ENCODE peak calls at places on chromosomes 16 and 17, in nine cellular contexts. L is erythroblast; X is HEK293T; A is endothelial cell; Z is psoas muscle; M is AG20443; U is activated CD4-positive, alpha-beta T cell treated with anti-CD3 and anti-CD28 coated beads, Interleukin-2, amount 50 U/mL, for 24 hours; S is substantia nigra; B is putamen. E is an unnamed sample.

GRCh38 chr16:84159006-84159405 is 13.9 kb downstream of the DNAAF1 start:
- DNase-seq in S (no peak), B (no peak), X (no peak), L (no peak), Z (no peak), U (no peak), M (no peak), A (no peak), E (no peak)

GRCh38 chr17:39777534-39778365 is 40.0 kb downstream of the GRB7 start:
- DNase-seq in L (no peak), A (no peak), Z (no peak), S (no peak), X (no peak), M (no peak), U (no peak), B (no peak), E (peak; percentile 50)

GRCh38 chr16:57472665-57473060 is 10.2 kb downstream of the POLR2C start:
- DNase-seq in L (no peak), S (no peak), B (no peak), Z (no peak), A (no peak), U (no peak), X (no peak), M (no peak), E (no peak)

GRCh38 chr17:61200349-61200735 is 199.3 kb upstream of the TBX2 start:
- DNase-seq in Z (no peak), B (no peak), L (no peak), X (no peak), A (no peak), U (no peak), S (no peak), M (no peak), E (no peak)

GRCh38 chr16:86982347-86982596 is 334.9 kb downstream of the C16orf95 start:
- DNase-seq in M (no peak), S (no peak), A (no peak), L (no peak), X (no peak), U (no peak), Z (no peak), B (no peak), E (no peak)

GRCh38 chr16:50539822-50540710 is 8.1 kb upstream of the NKD1 start:
- DNase-seq in Z (no peak), A (no peak), X (no peak), U (no peak), B (peak; percentile 75), S (no peak), M (no peak), L (no peak), E (no peak)

GRCh38 chr16:4957420-4957719 is 760 bp upstream of the SEC14L5 start:
- DNase-seq in S (no peak), X (no peak), L (no peak), B (no peak), Z (no peak), U (no peak), A (no peak), M (no peak), E (no peak)

GRCh38 chr17:6365187-6365943 is 69.6 kb downstream of the AIPL1 start:
- DNase-seq in X (no peak), U (no peak), L (no peak), M (no peak), A (no peak), B (no peak), S (no peak), Z (no peak), E (no peak)

GRCh38 chr16:75011634-75012307 is 12.9 kb downstream of the ZNRF1 start:
- DNase-seq in A (no peak), U (no peak), X (no peak), B (peak; percentile 77), Z (no peak), S (no peak), L (peak; percentile 81), M (peak; percentile 80), E (peak; percentile 69)

GRCh38 chr16:47848481-47849109 is 307.2 kb downstream of the ABCC12 start:
- DNase-seq in X (no peak), A (no peak), L (no peak), M (no peak), U (no peak), S (no peak), Z (no peak), B (peak; percentile 60), E (no peak)

GRCh38 chr17:9615486-9615885 is 29.8 kb upstream of the USP43 start:
- DNase-seq in A (no peak), S (no peak), U (no peak), X (no peak), B (no peak), M (no peak), L (no peak), Z (no peak), E (no peak)

GRCh38 chr16:89237733-89238132 is 20.2 kb downstream of the ZNF778 start:
- DNase-seq in A (no peak), Z (no peak), U (no peak), L (no peak), X (no peak), S (no peak), M (no peak), B (no peak), E (no peak)

GRCh38 chr16:17556276-17557052 is 85.7 kb upstream of the XYLT1 start:
- DNase-seq in U (no peak), L (peak; percentile 3), X (peak; percentile 38), A (no peak), Z (no peak), S (no peak), B (no peak), M (peak; percentile 53), E (peak; percentile 41)

GRCh38 chr17:56319531-56319930 is 166.3 kb downstream of the ANKFN1 start:
- DNase-seq in M (peak; percentile 61), A (no peak), Z (no peak), L (peak; percentile 17), U (no peak), X (peak; percentile 47), S (no peak), B (peak; percentile 8), E (peak; percentile 25)

GRCh38 chr17:12077773-12078172 is 57.1 kb downstream of the MAP2K4 start:
- DNase-seq in B (no peak), M (no peak), S (no peak), Z (no peak), L (no peak), U (no peak), A (no peak), X (no peak), E (no peak)

GRCh38 chr17:48548687-48549621 is 4.0 kb upstream of the HOXB2 start:
- DNase-seq in L (peak; percentile 66), X (no peak), M (no peak), S (no peak), Z (no peak), U (no peak), A (no peak), B (no peak), E (no peak)

GRCh38 chr17:29046440-29046839 is 3.5 kb downstream of the PIPOX start:
- DNase-seq in A (no peak), B (no peak), L (no peak), X (no peak), Z (no peak), S (no peak), M (no peak), U (no peak), E (no peak)

GRCh38 chr17:2282297-2282873 is 21.2 kb downstream of the SMG6 start:
- DNase-seq in M (peak; percentile 73), U (no peak), Z (peak; percentile 59), A (no peak), X (peak; percentile 46), S (no peak), L (peak; percentile 81), B (peak; percentile 41), E (peak; percentile 66)

GRCh38 chr17:75472119-75472518 is 15.7 kb downstream of the TMEM94 start:
- DNase-seq in M (no peak), X (no peak), Z (no peak), U (no peak), S (no peak), A (no peak), L (peak; percentile 59), B (no peak), E (no peak)

GRCh38 chr17:43171761-43172487 is 910 bp downstream of the NBR1 start:
- DNase-seq in S (no peak), Z (no peak), M (peak; percentile 48), X (no peak), U (no peak), A (peak; percentile 20), B (peak; percentile 46), L (peak; percentile 56), E (no peak)

GRCh38 chr17:14748036-14748715 is 447.3 kb downstream of the HS3ST3B1 start:
- DNase-seq in L (no peak), S (no peak), U (no peak), Z (no peak), M (no peak), B (no peak), A (no peak), X (no peak), E (no peak)

GRCh38 chr17:81304196-81305015 is 9.3 kb upstream of the SLC38A10 start:
- DNase-seq in Z (no peak), U (no peak), M (no peak), B (no peak), L (no peak), A (no peak), S (no peak), X (no peak), E (no peak)

GRCh38 chr17:72338304-72338703 is 217.5 kb downstream of the SOX9 start:
- DNase-seq in Z (no peak), S (no peak), U (no peak), B (no peak), M (no peak), X (no peak), L (no peak), A (no peak), E (no peak)

GRCh38 chr17:14604920-14605599 is 304.2 kb downstream of the HS3ST3B1 start:
- DNase-seq in X (no peak), A (no peak), M (no peak), Z (no peak), U (no peak), L (no peak), B (peak; percentile 41), S (peak; percentile 33), E (no peak)

GRCh38 chr16:67445126-67445426 is 14.2 kb downstream of the HSD11B2 start:
- DNase-seq in L (no peak), U (no peak), A (no peak), M (no peak), X (no peak), B (no peak), Z (no peak), S (no peak), E (no peak)

GRCh38 chr16:78464833-78465232 is 365.4 kb downstream of the WWOX start:
- DNase-seq in M (no peak), X (no peak), L (no peak), B (no peak), U (no peak), Z (no peak), A (no peak), S (no peak), E (no peak)

GRCh38 chr17:51045616-51046526 is 74.8 kb downstream of the SPAG9 start:
- DNase-seq in A (no peak), U (no peak), S (no peak), L (no peak), X (no peak), Z (no peak), B (peak; percentile 61), M (peak; percentile 12), E (no peak)

GRCh38 chr17:57921342-57921741 is 33.9 kb downstream of the CUEDC1 start:
- DNase-seq in X (no peak), A (no peak), S (no peak), U (no peak), L (no peak), B (no peak), Z (peak; percentile 66), M (peak; percentile 49), E (no peak)

GRCh38 chr16:1707193-1707790 is 1.3 kb downstream of the MAPK8IP3 start:
- DNase-seq in B (peak; percentile 41), U (no peak), A (no peak), M (peak; percentile 55), L (peak; percentile 58), Z (no peak), S (no peak), X (no peak), E (peak; percentile 51)

GRCh38 chr17:65173284-65173793 is 36.2 kb downstream of the RGS9 start:
- DNase-seq in M (peak; percentile 18), Z (no peak), U (no peak), L (peak; percentile 98), B (no peak), X (no peak), S (no peak), A (peak; percentile 41), E (no peak)

GRCh38 chr16:78494674-78495073 is 395.2 kb downstream of the WWOX start:
- DNase-seq in M (no peak), S (no peak), U (no peak), X (no peak), A (no peak), L (no peak), Z (no peak), B (no peak), E (no peak)